ENCODE peak calls at places on chromosomes 13 and 19, in four cellular contexts. One of them, this sample, is unnamed.

GRCh38 chr13:26716984-26717383 is 43.6 kb downstream of the GPR12 start:
- DNase-seq in Karpas-422: no peak
- DNase-seq in A673: no peak
- DNase-seq in cardiac muscle cell: no peak
- DNase-seq in this sample: no peak

GRCh38 chr13:21033224-21033855 is 28.0 kb downstream of the LATS2 start:
- DNase-seq in cardiac muscle cell: peak; percentile 19
- DNase-seq in Karpas-422: no peak
- DNase-seq in A673: no peak
- DNase-seq in this sample: no peak

GRCh38 chr19:29927944-29928669 is 13.9 kb upstream of the URI1 start:
- DNase-seq in A673: no peak
- DNase-seq in Karpas-422: no peak
- DNase-seq in cardiac muscle cell: peak; percentile 29
- DNase-seq in this sample: peak; percentile 68

GRCh38 chr13:93466502-93467036 is 240.0 kb downstream of the GPC6 start:
- DNase-seq in cardiac muscle cell: no peak
- DNase-seq in Karpas-422: no peak
- DNase-seq in A673: no peak
- DNase-seq in this sample: no peak

GRCh38 chr19:58439576-58440554 is at the start of gene ZNF132:
- DNase-seq in Karpas-422: no peak
- DNase-seq in cardiac muscle cell: no peak
- DNase-seq in A673: peak; percentile 100
- DNase-seq in this sample: peak; percentile 85

GRCh38 chr13:110275931-110276552 is 30.9 kb downstream of the COL4A1 start:
- DNase-seq in cardiac muscle cell: no peak
- DNase-seq in Karpas-422: no peak
- DNase-seq in A673: peak; percentile 47
- DNase-seq in this sample: no peak

GRCh38 chr19:13017306-13018036 is 22.2 kb downstream of the NFIX start:
- DNase-seq in Karpas-422: no peak
- DNase-seq in A673: no peak
- DNase-seq in cardiac muscle cell: no peak
- DNase-seq in this sample: no peak

GRCh38 chr19:38210458-38210987 is 13.5 kb downstream of the DPF1 start:
- DNase-seq in Karpas-422: no peak
- DNase-seq in A673: peak; percentile 74
- DNase-seq in cardiac muscle cell: peak; percentile 67
- DNase-seq in this sample: peak; percentile 97

GRCh38 chr13:90721937-90722336 is 625.5 kb upstream of the MIR17HG start:
- DNase-seq in cardiac muscle cell: no peak
- DNase-seq in A673: no peak
- DNase-seq in Karpas-422: no peak
- DNase-seq in this sample: no peak

GRCh38 chr13:27696731-27697130 is 75.0 kb downstream of the POLR1D start:
- DNase-seq in cardiac muscle cell: no peak
- DNase-seq in A673: no peak
- DNase-seq in Karpas-422: peak; percentile 58
- DNase-seq in this sample: no peak

GRCh38 chr19:13995017-13995728 is 10.9 kb downstream of the RFX1 start:
- DNase-seq in A673: no peak
- DNase-seq in cardiac muscle cell: no peak
- DNase-seq in Karpas-422: no peak
- DNase-seq in this sample: no peak

GRCh38 chr13:106919638-106920037 is 351.7 kb upstream of the ARGLU1 start:
- DNase-seq in Karpas-422: no peak
- DNase-seq in cardiac muscle cell: no peak
- DNase-seq in A673: peak; percentile 13
- DNase-seq in this sample: peak; percentile 63

GRCh38 chr19:32498641-32499200 is 82.3 kb upstream of the PDCD5 start:
- DNase-seq in A673: no peak
- DNase-seq in cardiac muscle cell: no peak
- DNase-seq in Karpas-422: no peak
- DNase-seq in this sample: no peak

GRCh38 chr13:73717632-73718031 is 416.6 kb downstream of the KLF12 start:
- DNase-seq in A673: no peak
- DNase-seq in cardiac muscle cell: no peak
- DNase-seq in Karpas-422: no peak
- DNase-seq in this sample: no peak

GRCh38 chr13:111322001-111322915 is 1.8 kb downstream of the TEX29 start:
- DNase-seq in Karpas-422: no peak
- DNase-seq in A673: no peak
- DNase-seq in cardiac muscle cell: no peak
- DNase-seq in this sample: no peak

GRCh38 chr13:111178417-111178816 is 63.3 kb downstream of the ARHGEF7 start:
- DNase-seq in Karpas-422: no peak
- DNase-seq in A673: no peak
- DNase-seq in cardiac muscle cell: no peak
- DNase-seq in this sample: no peak

GRCh38 chr19:40806385-40807146 is 7.6 kb downstream of the EGLN2 start:
- DNase-seq in A673: peak; percentile 99
- DNase-seq in Karpas-422: peak; percentile 89
- DNase-seq in cardiac muscle cell: peak; percentile 77
- DNase-seq in this sample: peak; percentile 97

GRCh38 chr19:18605196-18605545 is 1.4 kb downstream of the CRLF1 start:
- DNase-seq in cardiac muscle cell: no peak
- DNase-seq in Karpas-422: no peak
- DNase-seq in A673: no peak
- DNase-seq in this sample: no peak

GRCh38 chr19:18604820-18605159 is 1.8 kb downstream of the CRLF1 start:
- DNase-seq in Karpas-422: no peak
- DNase-seq in cardiac muscle cell: no peak
- DNase-seq in A673: no peak
- DNase-seq in this sample: no peak

GRCh38 chr19:18601875-18602274 is 4.7 kb downstream of the CRLF1 start:
- DNase-seq in Karpas-422: no peak
- DNase-seq in A673: no peak
- DNase-seq in cardiac muscle cell: no peak
- DNase-seq in this sample: no peak

GRCh38 chr19:18603958-18604819 is 2.4 kb downstream of the CRLF1 start:
- DNase-seq in Karpas-422: no peak
- DNase-seq in A673: no peak
- DNase-seq in cardiac muscle cell: no peak
- DNase-seq in this sample: peak; percentile 68

GRCh38 chr19:18603255-18603957 is 3.2 kb downstream of the CRLF1 start:
- DNase-seq in Karpas-422: peak; percentile 61
- DNase-seq in cardiac muscle cell: no peak
- DNase-seq in A673: no peak
- DNase-seq in this sample: peak; percentile 75
- H3K27me3 ChIP-seq in Karpas-422: no peaks in the 10 kb centered on the region
- H3K27me3 ChIP-seq in cardiac muscle cell: peaks cover 70% of the 10 kb centered on the region
- H3K27me3 ChIP-seq in A673: no peaks in the 10 kb centered on the region
- H3K27me3 ChIP-seq in this sample: peaks cover 98% of the 10 kb centered on the region

GRCh38 chr13:23696610-23697009 is 126.4 kb downstream of the TNFRSF19 start:
- DNase-seq in Karpas-422: no peak
- DNase-seq in A673: no peak
- DNase-seq in cardiac muscle cell: no peak
- DNase-seq in this sample: peak; percentile 15
- H3K27ac ChIP-seq in Karpas-422: peak overlapping the region; percentile 50
- H3K27ac ChIP-seq in A673: no peak overlapping the region
- H3K27ac ChIP-seq in cardiac muscle cell: no peak overlapping the region
- H3K27ac ChIP-seq in this sample: no peak overlapping the region

GRCh38 chr19:3881272-3882040 is 971 bp downstream of the ATCAY start:
- DNase-seq in A673: no peak
- DNase-seq in cardiac muscle cell: no peak
- DNase-seq in Karpas-422: no peak
- DNase-seq in this sample: peak; percentile 52
- H3K27me3 ChIP-seq in A673: peaks cover 26% of the 10 kb centered on the region
- H3K27me3 ChIP-seq in cardiac muscle cell: peaks cover 40% of the 10 kb centered on the region
- H3K27me3 ChIP-seq in Karpas-422: no peaks in the 10 kb centered on the region
- H3K27me3 ChIP-seq in this sample: peaks cover 14% of the 10 kb centered on the region

GRCh38 chr13:25330541-25330940 is 29.1 kb downstream of the NUP58 start:
- DNase-seq in Karpas-422: no peak
- DNase-seq in A673: no peak
- DNase-seq in cardiac muscle cell: no peak
- DNase-seq in this sample: no peak

GRCh38 chr13:25335856-25336255 is 34.4 kb downstream of the NUP58 start:
- DNase-seq in Karpas-422: no peak
- DNase-seq in A673: no peak
- DNase-seq in cardiac muscle cell: no peak
- DNase-seq in this sample: no peak
- H3K27ac ChIP-seq in Karpas-422: no peak overlapping the region
- H3K27ac ChIP-seq in A673: no peak overlapping the region
- H3K27ac ChIP-seq in cardiac muscle cell: no peak overlapping the region
- H3K27ac ChIP-seq in this sample: no peak overlapping the region